ENCODE peak calls at places on chromosome 14, in five cellular contexts. R is activated B cell treated with CpG ODN at 0.5 μM for 24 hours, N is GM13977, K is progenitor cell of endocrine pancreas, E is pancreas. F is an unnamed sample.

GRCh38 chr14:24309538-24310386 is at the start of gene LTB4R2:
- DNase-seq in R (no peak), N (no peak), K (no peak), E (no peak), F (no peak)

GRCh38 chr14:101237241-101237616 is 324.1 kb upstream of the DIO3 start:
- DNase-seq in R (no peak), N (no peak), K (no peak), E (peak), F (no peak)

GRCh38 chr14:52154992-52155655 is 86.3 kb upstream of the NID2 start:
- DNase-seq in R (no peak), N (no peak), K (no peak), E (no peak), F (no peak)

GRCh38 chr14:77184396-77185092 is 2.9 kb downstream of the TMEM63C start:
- DNase-seq in R (no peak), N (no peak), K (no peak), E (no peak), F (no peak)

GRCh38 chr14:57245941-57246340 is 22.8 kb downstream of the EXOC5 start:
- DNase-seq in R (no peak), N (no peak), K (no peak), E (no peak), F (no peak)

GRCh38 chr14:51498411-51499227 is 153.1 kb upstream of the FRMD6 start:
- DNase-seq in R (no peak), N (no peak), K (no peak), E (no peak), F (no peak)

GRCh38 chr14:36580141-36580855 is 2.1 kb downstream of the NKX2-8 start:
- DNase-seq in R (no peak), N (peak), K (no peak), E (no peak), F (no peak)

GRCh38 chr14:52333823-52334657 is 19.9 kb downstream of the PTGER2 start:
- DNase-seq in R (no peak), N (no peak), K (no peak), E (no peak), F (no peak)

GRCh38 chr14:101473795-101474562 is 87.3 kb upstream of the DIO3 start:
- DNase-seq in R (no peak), N (no peak), K (no peak), E (peak), F (no peak)

GRCh38 chr14:30906752-30907658 is 32.6 kb downstream of the COCH start:
- DNase-seq in R (no peak), N (no peak), K (no peak), E (no peak), F (no peak)

GRCh38 chr14:90850487-90850886 is 34.3 kb upstream of the TTC7B start:
- DNase-seq in R (no peak), N (no peak), K (no peak), E (no peak), F (no peak)

GRCh38 chr14:99035712-99036593 is 236.0 kb downstream of the BCL11B start:
- DNase-seq in R (no peak), N (no peak), K (no peak), E (no peak), F (no peak)

GRCh38 chr14:32560213-32560857 is 231.2 kb downstream of the AKAP6 start:
- DNase-seq in R (no peak), N (peak), K (peak), E (no peak), F (peak)

GRCh38 chr14:106129274-106129673 is 602.9 kb downstream of the TMEM121 start:
- DNase-seq in R (no peak), N (no peak), K (no peak), E (no peak), F (no peak)
- TF ChIP-seq CTCF in R (no peak), N (peak), K (no peak), E (no peak), F (peak)

GRCh38 chr14:22266683-22267082 is 322.3 kb downstream of the DAD1 start:
- DNase-seq in R (no peak), N (no peak), K (no peak), E (no peak), F (no peak)

GRCh38 chr14:22263961-22264360 is 325.1 kb downstream of the DAD1 start:
- DNase-seq in R (no peak), N (no peak), K (no peak), E (no peak), F (no peak)

GRCh38 chr14:22264759-22265158 is 324.3 kb downstream of the DAD1 start:
- DNase-seq in R (no peak), N (no peak), K (no peak), E (no peak), F (no peak)

GRCh38 chr14:22266141-22266442 is 322.9 kb downstream of the DAD1 start:
- DNase-seq in R (no peak), N (no peak), K (no peak), E (no peak), F (no peak)

GRCh38 chr14:22265319-22266140 is 323.5 kb downstream of the DAD1 start:
- DNase-seq in R (no peak), N (no peak), K (no peak), E (no peak), F (no peak)
- TF ChIP-seq CTCF in R (no peak), N (no peak), K (peak), E (no peak), F (peak)

GRCh38 chr14:66657780-66658179 is 149.8 kb downstream of the GPHN start:
- DNase-seq in R (no peak), N (no peak), K (no peak), E (no peak), F (no peak)

GRCh38 chr14:66662374-66662773 is 154.4 kb downstream of the GPHN start:
- DNase-seq in R (no peak), N (no peak), K (no peak), E (no peak), F (no peak)
- TF ChIP-seq CTCF in R (no peak), N (no peak), K (peak), E (no peak), F (no peak)

GRCh38 chr14:74510955-74511354 is 17.4 kb downstream of the ISCA2 start:
- DNase-seq in R (no peak), N (no peak), K (no peak), E (peak), F (no peak)
- TF ChIP-seq CTCF in R (no peak), N (no peak), K (no peak), E (no peak), F (no peak)

GRCh38 chr14:61950340-61950739 is 188.1 kb downstream of the SNAPC1 start:
- DNase-seq in R (no peak), N (no peak), K (no peak), E (no peak), F (no peak)

GRCh38 chr14:61956517-61956916 is 194.3 kb downstream of the SNAPC1 start:
- DNase-seq in R (no peak), N (no peak), K (no peak), E (no peak), F (no peak)

GRCh38 chr14:61959348-61959747 is 197.1 kb downstream of the SNAPC1 start:
- DNase-seq in R (no peak), N (no peak), K (no peak), E (no peak), F (no peak)

GRCh38 chr14:61948376-61948775 is 186.2 kb downstream of the SNAPC1 start:
- DNase-seq in R (no peak), N (no peak), K (no peak), E (no peak), F (no peak)

GRCh38 chr14:61953602-61954001 is 191.4 kb downstream of the SNAPC1 start:
- DNase-seq in R (no peak), N (no peak), K (no peak), E (no peak), F (no peak)
- TF ChIP-seq CTCF in R (no peak), N (no peak), K (no peak), E (no peak), F (no peak)

DNA sequence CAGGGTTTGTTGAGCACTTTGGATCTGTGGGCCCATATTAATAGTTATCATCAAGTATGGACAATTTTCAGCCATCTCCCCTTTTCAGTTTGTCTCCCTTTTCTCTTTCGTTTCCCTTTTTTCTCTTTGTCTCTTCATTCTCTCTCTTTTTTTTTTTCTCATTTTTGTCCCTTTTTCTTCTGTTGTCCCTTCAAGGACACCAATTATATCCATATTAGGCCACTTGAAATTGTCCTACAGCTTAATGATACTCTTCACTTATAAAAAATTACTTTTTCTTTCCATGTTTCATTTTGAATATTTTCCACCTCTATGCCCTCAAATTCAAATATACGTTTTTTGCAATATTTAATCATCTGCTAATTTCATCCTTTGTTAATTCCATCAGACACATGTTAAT is 53.3 kb downstream of the MAP4K5 start:
- DNase-seq in R (no peak), N (no peak), K (no peak), E (no peak), F (no peak)
- TF ChIP-seq CTCF in R (no peak), N (no peak), K (no peak), E (no peak), F (no peak)

GRCh38 chr14:69475194-69475818 is 9.2 kb upstream of the PLEKHD1 start:
- DNase-seq in R (no peak), N (peak), K (no peak), E (no peak), F (peak)
- TF ChIP-seq CTCF in R (no peak), N (peak), K (peak), E (no peak), F (peak)

GRCh38 chr14:63727736-63728728 is at the start of gene SGPP1:
- DNase-seq in R (peak), N (peak), K (peak), E (peak), F (peak)
- TF ChIP-seq CTCF in R (no peak), N (peak), K (peak), E (no peak), F (peak)

DNA sequence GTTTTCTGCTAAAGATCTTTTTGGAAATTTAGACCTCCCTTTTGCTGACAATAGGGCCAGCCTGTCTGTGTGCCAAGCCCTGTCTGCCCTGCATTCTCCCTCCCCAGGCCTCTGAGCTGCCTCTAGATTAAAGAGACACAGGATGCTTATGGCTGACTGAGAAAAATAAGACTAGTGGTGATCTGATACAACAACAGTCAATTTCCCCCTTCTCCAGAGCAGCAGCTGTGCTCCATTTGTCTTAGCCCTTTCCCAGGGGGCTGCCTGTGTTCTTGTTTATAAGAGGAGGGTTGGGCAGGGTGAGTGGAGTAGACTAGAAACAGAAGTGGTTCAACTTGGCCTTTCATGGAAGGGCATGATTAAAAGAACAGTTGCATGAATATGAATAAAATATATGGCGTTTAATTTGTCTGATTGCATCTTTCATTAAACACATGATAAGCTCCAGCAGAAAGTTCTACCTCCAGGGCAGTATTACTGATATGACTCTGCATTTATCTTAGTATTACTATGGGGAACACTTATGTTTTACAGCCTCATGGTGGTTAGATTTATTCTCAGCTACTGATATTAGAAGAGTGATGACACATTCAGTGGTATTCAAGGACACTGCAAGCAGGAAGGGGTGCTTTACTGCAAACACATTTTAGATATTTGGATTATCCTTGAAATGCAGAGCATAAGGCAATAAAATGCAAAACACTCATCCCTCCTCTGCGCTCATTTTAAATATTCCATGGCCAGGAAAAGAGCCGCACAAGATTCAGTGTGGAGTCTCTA is 150.1 kb upstream of the CLEC14A start:
- DNase-seq in R (no peak), N (no peak), K (no peak), E (no peak), F (no peak)
- TF ChIP-seq CTCF in R (no peak), N (no peak), K (peak), E (no peak), F (no peak)

DNA sequence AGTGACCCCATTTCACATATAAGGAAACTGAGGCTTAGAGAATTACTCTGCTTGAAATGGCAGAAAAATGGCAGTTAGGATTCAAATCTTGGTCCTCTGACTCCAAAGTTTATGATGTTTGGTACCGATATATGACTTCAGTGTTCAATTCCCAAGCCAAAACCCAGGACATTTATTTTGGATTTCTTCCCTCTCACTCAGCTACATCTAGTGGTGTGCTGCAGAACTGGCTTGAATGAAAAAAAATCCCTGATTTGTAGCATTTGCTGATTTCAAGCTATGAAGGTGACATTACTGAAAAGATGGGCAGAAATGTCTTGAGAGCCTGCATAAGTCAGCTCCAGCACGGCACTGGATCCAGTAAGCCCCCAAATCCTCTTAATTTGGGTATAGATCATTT is 106.4 kb downstream of the EFCAB11 start:
- DNase-seq in R (no peak), N (no peak), K (no peak), E (no peak), F (no peak)
- TF ChIP-seq CTCF in R (no peak), N (peak), K (peak), E (no peak), F (no peak)